ENCODE peak calls at places on chromosomes 13 and 19, in eight cellular contexts. One of them, this sample, is unnamed. For H3K4me1, the result is how much of the 10 kb centered on the place peaks cover.

GRCh38 chr13:109922518-109922917 is 136.1 kb upstream of the IRS2 start:
- DNase-seq in osteoblast: no peak
- DNase-seq in heart right ventricle: no peak
- DNase-seq in CD8-positive, alpha-beta T cell: no peak
- DNase-seq in H1: no peak
- DNase-seq in H9: no peak
- DNase-seq in left lung: no peak
- DNase-seq in PC-9: peak
- DNase-seq in this sample: peak

GRCh38 chr19:20077791-20078463 is at the start of gene ZNF90:
- DNase-seq in osteoblast: peak
- DNase-seq in PC-9: peak
- DNase-seq in H9: peak
- DNase-seq in H1: peak
- DNase-seq in CD8-positive, alpha-beta T cell: peak
- DNase-seq in heart right ventricle: peak
- DNase-seq in left lung: peak
- DNase-seq in this sample: no peak

GRCh38 chr13:20547479-20547908 is 19.5 kb upstream of the IFT88 start:
- DNase-seq in left lung: no peak
- DNase-seq in H1: no peak
- DNase-seq in heart right ventricle: no peak
- DNase-seq in PC-9: no peak
- DNase-seq in H9: no peak
- DNase-seq in osteoblast: no peak
- DNase-seq in CD8-positive, alpha-beta T cell: no peak
- DNase-seq in this sample: no peak

GRCh38 chr19:4673726-4674125 is 3.6 kb upstream of the MYDGF start:
- DNase-seq in H9: no peak
- DNase-seq in H1: no peak
- DNase-seq in heart right ventricle: no peak
- DNase-seq in PC-9: no peak
- DNase-seq in osteoblast: peak
- DNase-seq in CD8-positive, alpha-beta T cell: no peak
- DNase-seq in left lung: no peak
- DNase-seq in this sample: no peak

GRCh38 chr13:64369121-64369520 is 2861.0 kb downstream of the PCDH9 start:
- DNase-seq in H1: no peak
- DNase-seq in osteoblast: no peak
- DNase-seq in H9: no peak
- DNase-seq in left lung: no peak
- DNase-seq in CD8-positive, alpha-beta T cell: no peak
- DNase-seq in PC-9: no peak
- DNase-seq in heart right ventricle: no peak
- DNase-seq in this sample: no peak

GRCh38 chr13:41465215-41465907 is 8.0 kb downstream of the RGCC start:
- DNase-seq in osteoblast: peak
- DNase-seq in heart right ventricle: peak
- DNase-seq in left lung: peak
- DNase-seq in H9: no peak
- DNase-seq in CD8-positive, alpha-beta T cell: peak
- DNase-seq in H1: no peak
- DNase-seq in PC-9: no peak
- DNase-seq in this sample: peak

GRCh38 chr13:44423824-44424223 is 50.2 kb downstream of the SERP2 start:
- DNase-seq in PC-9: no peak
- DNase-seq in left lung: no peak
- DNase-seq in heart right ventricle: no peak
- DNase-seq in H1: no peak
- DNase-seq in osteoblast: no peak
- DNase-seq in H9: no peak
- DNase-seq in CD8-positive, alpha-beta T cell: no peak
- DNase-seq in this sample: no peak

GRCh38 chr19:57786906-57787305 is 17.4 kb downstream of the ZNF586 start:
- DNase-seq in PC-9: no peak
- DNase-seq in CD8-positive, alpha-beta T cell: no peak
- DNase-seq in left lung: no peak
- DNase-seq in H1: no peak
- DNase-seq in osteoblast: no peak
- DNase-seq in H9: no peak
- DNase-seq in heart right ventricle: no peak
- DNase-seq in this sample: no peak

GRCh38 chr19:3387645-3388589 is 21.5 kb downstream of the NFIC start:
- DNase-seq in osteoblast: peak
- DNase-seq in heart right ventricle: peak
- DNase-seq in CD8-positive, alpha-beta T cell: no peak
- DNase-seq in H1: no peak
- DNase-seq in H9: no peak
- DNase-seq in PC-9: no peak
- DNase-seq in left lung: peak
- DNase-seq in this sample: no peak

GRCh38 chr13:102678339-102679122 is 16.3 kb downstream of the METTL21C start:
- DNase-seq in left lung: no peak
- DNase-seq in H9: no peak
- DNase-seq in H1: no peak
- DNase-seq in heart right ventricle: no peak
- DNase-seq in PC-9: no peak
- DNase-seq in osteoblast: no peak
- DNase-seq in CD8-positive, alpha-beta T cell: no peak
- DNase-seq in this sample: no peak

GRCh38 chr19:28884786-28885476 is 328.0 kb downstream of the UQCRFS1 start:
- DNase-seq in H9: no peak
- DNase-seq in left lung: no peak
- DNase-seq in heart right ventricle: peak
- DNase-seq in PC-9: no peak
- DNase-seq in CD8-positive, alpha-beta T cell: no peak
- DNase-seq in osteoblast: no peak
- DNase-seq in H1: no peak
- DNase-seq in this sample: no peak

GRCh38 chr13:110340812-110341444 is 33.8 kb downstream of the COL4A2 start:
- DNase-seq in CD8-positive, alpha-beta T cell: peak
- DNase-seq in left lung: peak
- DNase-seq in heart right ventricle: peak
- DNase-seq in PC-9: no peak
- DNase-seq in H1: no peak
- DNase-seq in osteoblast: no peak
- DNase-seq in H9: no peak
- DNase-seq in this sample: no peak

GRCh38 chr13:99709134-99709533 is 207.9 kb downstream of the TM9SF2 start:
- DNase-seq in left lung: no peak
- DNase-seq in H9: no peak
- DNase-seq in H1: no peak
- DNase-seq in osteoblast: no peak
- DNase-seq in heart right ventricle: no peak
- DNase-seq in PC-9: no peak
- DNase-seq in CD8-positive, alpha-beta T cell: no peak
- DNase-seq in this sample: no peak

GRCh38 chr13:22357132-22357531 is 686.3 kb downstream of the FGF9 start:
- DNase-seq in heart right ventricle: peak
- DNase-seq in PC-9: no peak
- DNase-seq in left lung: no peak
- DNase-seq in H1: no peak
- DNase-seq in osteoblast: no peak
- DNase-seq in CD8-positive, alpha-beta T cell: no peak
- DNase-seq in H9: no peak
- DNase-seq in this sample: no peak

GRCh38 chr13:26529441-26529840 is 28.0 kb upstream of the WASF3 start:
- DNase-seq in PC-9: peak
- DNase-seq in H9: peak
- DNase-seq in left lung: no peak
- DNase-seq in osteoblast: no peak
- DNase-seq in H1: peak
- DNase-seq in CD8-positive, alpha-beta T cell: no peak
- DNase-seq in heart right ventricle: peak
- DNase-seq in this sample: peak

GRCh38 chr19:38784224-38784623 is 4.8 kb upstream of the LGALS7B start:
- DNase-seq in CD8-positive, alpha-beta T cell: no peak
- DNase-seq in heart right ventricle: no peak
- DNase-seq in H9: no peak
- DNase-seq in osteoblast: no peak
- DNase-seq in left lung: no peak
- DNase-seq in PC-9: peak
- DNase-seq in H1: no peak
- DNase-seq in this sample: no peak

GRCh38 chr19:31350033-31350692 is 927 bp upstream of the TSHZ3 start:
- DNase-seq in osteoblast: peak
- DNase-seq in heart right ventricle: peak
- DNase-seq in H9: no peak
- DNase-seq in left lung: peak
- DNase-seq in H1: no peak
- DNase-seq in PC-9: no peak
- DNase-seq in CD8-positive, alpha-beta T cell: no peak
- DNase-seq in this sample: no peak

GRCh38 chr19:51456541-51457290 is 1.5 kb downstream of the SIGLEC8 start:
- DNase-seq in H9: no peak
- DNase-seq in left lung: no peak
- DNase-seq in PC-9: no peak
- DNase-seq in osteoblast: peak
- DNase-seq in heart right ventricle: no peak
- DNase-seq in H1: no peak
- DNase-seq in CD8-positive, alpha-beta T cell: no peak
- DNase-seq in this sample: no peak

GRCh38 chr19:8526345-8527062 is 12.5 kb upstream of the ZNF414 start:
- DNase-seq in heart right ventricle: peak
- DNase-seq in PC-9: peak
- DNase-seq in left lung: peak
- DNase-seq in H9: peak
- DNase-seq in CD8-positive, alpha-beta T cell: no peak
- DNase-seq in osteoblast: peak
- DNase-seq in H1: peak
- DNase-seq in this sample: peak

GRCh38 chr13:99075268-99076191 is 97.7 kb upstream of the DOCK9 start:
- DNase-seq in PC-9: no peak
- DNase-seq in H9: no peak
- DNase-seq in heart right ventricle: no peak
- DNase-seq in osteoblast: no peak
- DNase-seq in CD8-positive, alpha-beta T cell: no peak
- DNase-seq in left lung: no peak
- DNase-seq in H1: no peak
- DNase-seq in this sample: no peak

GRCh38 chr19:17610384-17610783 is 54.9 kb downstream of the COLGALT1 start:
- DNase-seq in H9: no peak
- DNase-seq in heart right ventricle: no peak
- DNase-seq in PC-9: peak
- DNase-seq in H1: no peak
- DNase-seq in left lung: no peak
- DNase-seq in osteoblast: peak
- DNase-seq in CD8-positive, alpha-beta T cell: no peak
- DNase-seq in this sample: no peak
- H3K4me1 ChIP-seq in H9: under half
- H3K4me1 ChIP-seq in heart right ventricle: under half
- H3K4me1 ChIP-seq in PC-9: under half
- H3K4me1 ChIP-seq in H1: under half
- H3K4me1 ChIP-seq in left lung: under half
- H3K4me1 ChIP-seq in osteoblast: under half
- H3K4me1 ChIP-seq in CD8-positive, alpha-beta T cell: under half
- H3K4me1 ChIP-seq in this sample: under half

GRCh38 chr19:34481861-34482379 is 362 bp downstream of the WTIP start:
- DNase-seq in CD8-positive, alpha-beta T cell: no peak
- DNase-seq in PC-9: no peak
- DNase-seq in H1: no peak
- DNase-seq in H9: no peak
- DNase-seq in heart right ventricle: no peak
- DNase-seq in left lung: no peak
- DNase-seq in osteoblast: peak
- DNase-seq in this sample: peak
- H3K4me1 ChIP-seq in CD8-positive, alpha-beta T cell: under half
- H3K4me1 ChIP-seq in PC-9: under half
- H3K4me1 ChIP-seq in H1: under half
- H3K4me1 ChIP-seq in H9: under half
- H3K4me1 ChIP-seq in heart right ventricle: under half
- H3K4me1 ChIP-seq in left lung: under half
- H3K4me1 ChIP-seq in osteoblast: under half
- H3K4me1 ChIP-seq in this sample: under half

DNA sequence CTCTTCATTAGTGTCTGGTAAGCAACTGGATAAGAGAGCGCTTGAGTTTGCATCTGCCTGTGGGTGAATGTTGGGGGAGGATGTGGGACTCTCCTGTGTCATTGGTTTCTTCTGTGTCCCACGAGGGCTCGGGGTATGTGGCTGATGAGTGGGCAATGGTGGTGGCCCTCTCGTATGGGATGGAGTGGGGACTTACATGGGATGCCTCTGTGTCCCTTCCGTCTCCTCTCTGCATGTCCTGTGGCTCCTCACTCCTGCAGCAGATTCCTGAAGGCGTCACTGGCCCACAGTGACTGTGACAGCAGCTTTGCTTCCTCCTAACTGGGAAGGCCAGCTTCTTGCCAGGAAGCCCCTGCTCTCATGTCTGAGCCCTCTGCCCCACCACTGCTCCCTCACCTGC is 2.6 kb upstream of the LRP3 start:
- DNase-seq in H1: no peak
- DNase-seq in PC-9: no peak
- DNase-seq in heart right ventricle: no peak
- DNase-seq in H9: no peak
- DNase-seq in CD8-positive, alpha-beta T cell: no peak
- DNase-seq in osteoblast: peak
- DNase-seq in left lung: no peak
- DNase-seq in this sample: no peak
- H3K4me1 ChIP-seq in H1: under half
- H3K4me1 ChIP-seq in PC-9: under half
- H3K4me1 ChIP-seq in heart right ventricle: under half
- H3K4me1 ChIP-seq in H9: under half
- H3K4me1 ChIP-seq in CD8-positive, alpha-beta T cell: under half
- H3K4me1 ChIP-seq in osteoblast: under half
- H3K4me1 ChIP-seq in left lung: under half
- H3K4me1 ChIP-seq in this sample: under half

GRCh38 chr13:113005076-113005865 is 36.3 kb downstream of the MCF2L start:
- DNase-seq in osteoblast: no peak
- DNase-seq in H1: no peak
- DNase-seq in left lung: no peak
- DNase-seq in H9: no peak
- DNase-seq in CD8-positive, alpha-beta T cell: no peak
- DNase-seq in heart right ventricle: no peak
- DNase-seq in PC-9: no peak
- DNase-seq in this sample: no peak
- H3K4me1 ChIP-seq in osteoblast: under half
- H3K4me1 ChIP-seq in H1: under half
- H3K4me1 ChIP-seq in left lung: under half
- H3K4me1 ChIP-seq in H9: under half
- H3K4me1 ChIP-seq in CD8-positive, alpha-beta T cell: under half
- H3K4me1 ChIP-seq in heart right ventricle: under half
- H3K4me1 ChIP-seq in PC-9: under half
- H3K4me1 ChIP-seq in this sample: under half

GRCh38 chr19:5956728-5957127 is 21.2 kb downstream of the RANBP3 start:
- DNase-seq in H9: no peak
- DNase-seq in osteoblast: peak
- DNase-seq in PC-9: no peak
- DNase-seq in heart right ventricle: no peak
- DNase-seq in H1: no peak
- DNase-seq in left lung: no peak
- DNase-seq in CD8-positive, alpha-beta T cell: no peak
- DNase-seq in this sample: no peak
- H3K4me1 ChIP-seq in H9: under half
- H3K4me1 ChIP-seq in osteoblast: under half
- H3K4me1 ChIP-seq in PC-9: under half
- H3K4me1 ChIP-seq in heart right ventricle: half or more
- H3K4me1 ChIP-seq in H1: under half
- H3K4me1 ChIP-seq in left lung: half or more
- H3K4me1 ChIP-seq in CD8-positive, alpha-beta T cell: half or more
- H3K4me1 ChIP-seq in this sample: under half